ENCODE peak calls at places on chromosome 19, in five cellular contexts. One of them, this sample, is unnamed.
A peak's percentile ranks its signal among the peaks of the same experiment; 100 is the strongest.

GRCh38 chr19:35833972-35834371 is 18.3 kb downstream of the NPHS1 start:
- DNase-seq in fibroblast of lung: no peak
- DNase-seq in mesothelial cell of epicardium: no peak
- DNase-seq in thyroid gland: no peak
- DNase-seq in endothelial cell of umbilical vein: no peak
- DNase-seq in this sample: no peak

GRCh38 chr19:44435441-44435840 is 12.8 kb downstream of the ZNF229 start:
- DNase-seq in fibroblast of lung: no peak
- DNase-seq in mesothelial cell of epicardium: no peak
- DNase-seq in thyroid gland: no peak
- DNase-seq in endothelial cell of umbilical vein: no peak
- DNase-seq in this sample: no peak

GRCh38 chr19:1229837-1230584 is 7.8 kb downstream of the CBARP start:
- DNase-seq in fibroblast of lung: no peak
- DNase-seq in mesothelial cell of epicardium: no peak
- DNase-seq in thyroid gland: no peak
- DNase-seq in endothelial cell of umbilical vein: no peak
- DNase-seq in this sample: no peak

GRCh38 chr19:55146648-55147218 is 2.3 kb downstream of the TNNT1 start:
- DNase-seq in fibroblast of lung: no peak
- DNase-seq in mesothelial cell of epicardium: peak; percentile 51
- DNase-seq in thyroid gland: no peak
- DNase-seq in endothelial cell of umbilical vein: no peak
- DNase-seq in this sample: no peak

GRCh38 chr19:9128171-9128570 is 1.4 kb upstream of the OR7G3 start:
- DNase-seq in fibroblast of lung: no peak
- DNase-seq in mesothelial cell of epicardium: no peak
- DNase-seq in thyroid gland: no peak
- DNase-seq in endothelial cell of umbilical vein: peak; percentile 96
- DNase-seq in this sample: no peak

GRCh38 chr19:958967-959685 is 25.0 kb upstream of the WDR18 start:
- DNase-seq in fibroblast of lung: peak; percentile 9
- DNase-seq in mesothelial cell of epicardium: no peak
- DNase-seq in thyroid gland: no peak
- DNase-seq in endothelial cell of umbilical vein: no peak
- DNase-seq in this sample: peak; percentile 51

GRCh38 chr19:38892841-38893240 is 6.6 kb downstream of the SIRT2 start:
- DNase-seq in fibroblast of lung: no peak
- DNase-seq in mesothelial cell of epicardium: no peak
- DNase-seq in thyroid gland: no peak
- DNase-seq in endothelial cell of umbilical vein: no peak
- DNase-seq in this sample: no peak

GRCh38 chr19:55013596-55013995 is 24.5 kb downstream of the GP6 start:
- DNase-seq in fibroblast of lung: no peak
- DNase-seq in mesothelial cell of epicardium: no peak
- DNase-seq in thyroid gland: no peak
- DNase-seq in endothelial cell of umbilical vein: no peak
- DNase-seq in this sample: no peak

GRCh38 chr19:40423938-40424337 is 1.9 kb downstream of the SERTAD1 start:
- DNase-seq in fibroblast of lung: no peak
- DNase-seq in mesothelial cell of epicardium: no peak
- DNase-seq in thyroid gland: no peak
- DNase-seq in endothelial cell of umbilical vein: no peak
- DNase-seq in this sample: no peak

GRCh38 chr19:35805518-35806102 is 7.0 kb downstream of the PRODH2 start:
- DNase-seq in fibroblast of lung: no peak
- DNase-seq in mesothelial cell of epicardium: no peak
- DNase-seq in thyroid gland: no peak
- DNase-seq in endothelial cell of umbilical vein: no peak
- DNase-seq in this sample: no peak

GRCh38 chr19:38134538-38135149 is 89.4 kb downstream of the DPF1 start:
- DNase-seq in fibroblast of lung: peak; percentile 55
- DNase-seq in mesothelial cell of epicardium: no peak
- DNase-seq in thyroid gland: peak; percentile 8
- DNase-seq in endothelial cell of umbilical vein: peak; percentile 28
- DNase-seq in this sample: peak; percentile 24

GRCh38 chr19:13040916-13041292 is 45.6 kb downstream of the NFIX start:
- DNase-seq in fibroblast of lung: no peak
- DNase-seq in mesothelial cell of epicardium: no peak
- DNase-seq in thyroid gland: peak; percentile 67
- DNase-seq in endothelial cell of umbilical vein: no peak
- DNase-seq in this sample: no peak

GRCh38 chr19:48728882-48729645 is 9.5 kb upstream of the MAMSTR start:
- DNase-seq in fibroblast of lung: no peak
- DNase-seq in mesothelial cell of epicardium: no peak
- DNase-seq in thyroid gland: peak; percentile 40
- DNase-seq in endothelial cell of umbilical vein: no peak
- DNase-seq in this sample: no peak

GRCh38 chr19:38840583-38840968 is 9.0 kb upstream of the ECH1 start:
- DNase-seq in fibroblast of lung: no peak
- DNase-seq in mesothelial cell of epicardium: no peak
- DNase-seq in thyroid gland: no peak
- DNase-seq in endothelial cell of umbilical vein: no peak
- DNase-seq in this sample: no peak

GRCh38 chr19:31826325-31826724 is 477.1 kb upstream of the TSHZ3 start:
- DNase-seq in fibroblast of lung: no peak
- DNase-seq in mesothelial cell of epicardium: no peak
- DNase-seq in thyroid gland: no peak
- DNase-seq in endothelial cell of umbilical vein: no peak
- DNase-seq in this sample: no peak

GRCh38 chr19:56141416-56141992 is 417 bp downstream of the ZNF444 start:
- DNase-seq in fibroblast of lung: no peak
- DNase-seq in mesothelial cell of epicardium: peak; percentile 53
- DNase-seq in thyroid gland: peak; percentile 31
- DNase-seq in endothelial cell of umbilical vein: no peak
- DNase-seq in this sample: no peak

GRCh38 chr19:43910884-43911283 is 24.2 kb downstream of the ZNF45 start:
- DNase-seq in fibroblast of lung: no peak
- DNase-seq in mesothelial cell of epicardium: no peak
- DNase-seq in thyroid gland: no peak
- DNase-seq in endothelial cell of umbilical vein: no peak
- DNase-seq in this sample: no peak

GRCh38 chr19:46785054-46785979 is 3.1 kb downstream of the SLC1A5 start:
- DNase-seq in fibroblast of lung: peak; percentile 21
- DNase-seq in mesothelial cell of epicardium: no peak
- DNase-seq in thyroid gland: no peak
- DNase-seq in endothelial cell of umbilical vein: no peak
- DNase-seq in this sample: no peak

DNA sequence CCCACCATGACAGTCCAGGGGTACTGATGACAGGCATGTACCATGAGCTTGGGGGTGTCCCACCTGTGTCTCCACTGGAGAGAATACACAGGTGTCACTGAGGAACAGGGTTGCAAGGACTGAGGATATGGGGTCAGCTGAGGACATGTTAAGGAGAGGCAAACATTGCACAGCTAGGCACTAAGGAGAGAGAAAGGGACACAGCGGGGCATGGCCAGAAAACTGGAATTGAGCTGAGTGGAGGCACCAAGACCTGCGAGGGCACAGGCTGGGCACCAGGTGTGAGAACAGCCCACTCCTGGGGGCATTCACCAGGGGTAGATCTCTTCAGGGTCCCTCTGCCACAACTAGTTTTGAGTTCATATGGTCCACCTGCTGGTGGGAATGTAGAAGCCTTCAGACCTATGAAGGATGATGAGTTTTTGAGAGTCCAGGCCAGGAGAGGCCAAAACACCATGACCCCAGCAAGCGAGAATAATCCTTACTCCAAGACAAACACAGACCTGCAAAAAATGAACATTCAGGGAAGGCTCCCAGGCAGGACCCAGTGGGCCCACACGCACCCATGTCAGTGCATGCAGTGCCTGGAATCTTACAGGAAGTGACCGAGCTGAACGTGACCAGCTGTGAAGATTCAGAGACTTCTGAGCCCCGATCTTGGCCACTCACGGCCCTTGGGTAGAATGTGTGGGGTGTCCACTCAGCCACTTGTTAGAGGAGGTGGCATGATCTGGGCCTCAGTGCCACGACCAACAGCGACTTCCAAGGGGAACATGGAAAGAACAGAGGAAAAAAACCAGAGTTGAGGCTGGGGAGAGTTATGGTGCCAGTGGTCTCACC is 1.4 kb upstream of the ZNF584 start:
- DNase-seq in fibroblast of lung: no peak
- DNase-seq in mesothelial cell of epicardium: no peak
- DNase-seq in thyroid gland: no peak
- DNase-seq in endothelial cell of umbilical vein: no peak
- DNase-seq in this sample: no peak
- TF ChIP-seq CTCF in fibroblast of lung: peak; percentile 24
- TF ChIP-seq CTCF in mesothelial cell of epicardium: peak; percentile 51
- TF ChIP-seq CTCF in thyroid gland: no peak
- TF ChIP-seq CTCF in endothelial cell of umbilical vein: peak; percentile 16
- TF ChIP-seq CTCF in this sample: peak; percentile 75

GRCh38 chr19:14147797-14148605 is 11.6 kb upstream of the ASF1B start:
- DNase-seq in fibroblast of lung: peak; percentile 65
- DNase-seq in mesothelial cell of epicardium: peak; percentile 79
- DNase-seq in thyroid gland: peak; percentile 75
- DNase-seq in endothelial cell of umbilical vein: peak; percentile 77
- DNase-seq in this sample: peak; percentile 32
- TF ChIP-seq CTCF in fibroblast of lung: peak; percentile 86
- TF ChIP-seq CTCF in mesothelial cell of epicardium: peak; percentile 70
- TF ChIP-seq CTCF in thyroid gland: peak; percentile 86
- TF ChIP-seq CTCF in endothelial cell of umbilical vein: peak; percentile 98
- TF ChIP-seq CTCF in this sample: peak; percentile 88

GRCh38 chr19:2353895-2354592 is 6.0 kb upstream of the TMPRSS9 start:
- DNase-seq in fibroblast of lung: no peak
- DNase-seq in mesothelial cell of epicardium: no peak
- DNase-seq in thyroid gland: no peak
- DNase-seq in endothelial cell of umbilical vein: no peak
- DNase-seq in this sample: no peak
- TF ChIP-seq CTCF in fibroblast of lung: no peak
- TF ChIP-seq CTCF in mesothelial cell of epicardium: no peak
- TF ChIP-seq CTCF in thyroid gland: no peak
- TF ChIP-seq CTCF in endothelial cell of umbilical vein: no peak
- TF ChIP-seq CTCF in this sample: no peak

GRCh38 chr19:33914599-33914998 is 117.9 kb downstream of the KCTD15 start:
- DNase-seq in fibroblast of lung: no peak
- DNase-seq in mesothelial cell of epicardium: no peak
- DNase-seq in thyroid gland: no peak
- DNase-seq in endothelial cell of umbilical vein: no peak
- DNase-seq in this sample: no peak
- TF ChIP-seq CTCF in fibroblast of lung: no peak
- TF ChIP-seq CTCF in mesothelial cell of epicardium: no peak
- TF ChIP-seq CTCF in thyroid gland: no peak
- TF ChIP-seq CTCF in endothelial cell of umbilical vein: no peak
- TF ChIP-seq CTCF in this sample: no peak

GRCh38 chr19:18814063-18814462 is 17.7 kb upstream of the UPF1 start:
- DNase-seq in fibroblast of lung: peak; percentile 33
- DNase-seq in mesothelial cell of epicardium: no peak
- DNase-seq in thyroid gland: no peak
- DNase-seq in endothelial cell of umbilical vein: no peak
- DNase-seq in this sample: no peak
- TF ChIP-seq CTCF in fibroblast of lung: peak; percentile 9
- TF ChIP-seq CTCF in mesothelial cell of epicardium: no peak
- TF ChIP-seq CTCF in thyroid gland: no peak
- TF ChIP-seq CTCF in endothelial cell of umbilical vein: no peak
- TF ChIP-seq CTCF in this sample: no peak